ENCODE peak calls at places on chromosomes 2 and 18, in seven cellular contexts. One of them, this sample, is unnamed. For H3K9me3 and H3K27me3, the result is how much of the 10 kb centered on the place peaks cover.

GRCh38 chr2:204850576-204850975 is 305.3 kb downstream of the PARD3B start:
- DNase-seq in H9: no peak
- DNase-seq in CD8-positive, alpha-beta T cell: no peak
- DNase-seq in heart right ventricle: no peak
- DNase-seq in ovary: no peak
- DNase-seq in colonic mucosa: no peak
- DNase-seq in right lobe of liver: no peak
- DNase-seq in this sample: no peak

GRCh38 chr18:59139291-59139614 is 431 bp upstream of the SEC11C start:
- DNase-seq in ovary: peak
- DNase-seq in heart right ventricle: peak
- DNase-seq in CD8-positive, alpha-beta T cell: peak
- DNase-seq in right lobe of liver: peak
- DNase-seq in H9: peak
- DNase-seq in colonic mucosa: peak
- DNase-seq in this sample: peak

GRCh38 chr2:200354823-200355751 is 48.6 kb downstream of the SPATS2L start:
- DNase-seq in colonic mucosa: no peak
- DNase-seq in right lobe of liver: no peak
- DNase-seq in H9: no peak
- DNase-seq in ovary: no peak
- DNase-seq in CD8-positive, alpha-beta T cell: no peak
- DNase-seq in heart right ventricle: no peak
- DNase-seq in this sample: no peak

GRCh38 chr2:239919779-239920545 is 105.2 kb downstream of the NDUFA10 start:
- DNase-seq in right lobe of liver: no peak
- DNase-seq in ovary: no peak
- DNase-seq in colonic mucosa: no peak
- DNase-seq in heart right ventricle: no peak
- DNase-seq in CD8-positive, alpha-beta T cell: peak
- DNase-seq in H9: peak
- DNase-seq in this sample: no peak

GRCh38 chr18:40250218-40250617 is 1704.8 kb upstream of the PIK3C3 start:
- DNase-seq in ovary: no peak
- DNase-seq in heart right ventricle: no peak
- DNase-seq in colonic mucosa: no peak
- DNase-seq in CD8-positive, alpha-beta T cell: no peak
- DNase-seq in H9: no peak
- DNase-seq in right lobe of liver: no peak
- DNase-seq in this sample: no peak

GRCh38 chr2:47373747-47374146 is 29.2 kb upstream of the MSH2 start:
- DNase-seq in ovary: no peak
- DNase-seq in colonic mucosa: no peak
- DNase-seq in H9: no peak
- DNase-seq in heart right ventricle: no peak
- DNase-seq in CD8-positive, alpha-beta T cell: no peak
- DNase-seq in right lobe of liver: no peak
- DNase-seq in this sample: no peak

GRCh38 chr2:66851449-66851872 is 416.5 kb downstream of the MEIS1 start:
- DNase-seq in CD8-positive, alpha-beta T cell: no peak
- DNase-seq in heart right ventricle: no peak
- DNase-seq in H9: no peak
- DNase-seq in right lobe of liver: no peak
- DNase-seq in colonic mucosa: no peak
- DNase-seq in ovary: no peak
- DNase-seq in this sample: no peak

GRCh38 chr2:43024515-43024962 is 201.9 kb downstream of the ZFP36L2 start:
- DNase-seq in ovary: peak
- DNase-seq in colonic mucosa: peak
- DNase-seq in CD8-positive, alpha-beta T cell: peak
- DNase-seq in right lobe of liver: no peak
- DNase-seq in heart right ventricle: peak
- DNase-seq in H9: peak
- DNase-seq in this sample: no peak

GRCh38 chr18:22605736-22606135 is 188.0 kb upstream of the CTAGE1 start:
- DNase-seq in ovary: no peak
- DNase-seq in colonic mucosa: no peak
- DNase-seq in CD8-positive, alpha-beta T cell: no peak
- DNase-seq in H9: no peak
- DNase-seq in heart right ventricle: no peak
- DNase-seq in right lobe of liver: no peak
- DNase-seq in this sample: no peak
- H3K27ac ChIP-seq in ovary: no peak
- H3K27ac ChIP-seq in colonic mucosa: no peak
- H3K27ac ChIP-seq in CD8-positive, alpha-beta T cell: no peak
- H3K27ac ChIP-seq in H9: no peak
- H3K27ac ChIP-seq in heart right ventricle: no peak
- H3K27ac ChIP-seq in right lobe of liver: peak
- H3K27ac ChIP-seq in this sample: no peak

GRCh38 chr2:213669657-213670056 is 385.4 kb downstream of the SPAG16 start:
- DNase-seq in ovary: no peak
- DNase-seq in CD8-positive, alpha-beta T cell: no peak
- DNase-seq in colonic mucosa: no peak
- DNase-seq in right lobe of liver: no peak
- DNase-seq in heart right ventricle: no peak
- DNase-seq in H9: no peak
- DNase-seq in this sample: no peak
- H3K9me3 ChIP-seq in ovary: under half
- H3K9me3 ChIP-seq in CD8-positive, alpha-beta T cell: under half
- H3K9me3 ChIP-seq in colonic mucosa: under half
- H3K9me3 ChIP-seq in right lobe of liver: under half
- H3K9me3 ChIP-seq in heart right ventricle: under half
- H3K9me3 ChIP-seq in H9: under half
- H3K9me3 ChIP-seq in this sample: under half

GRCh38 chr2:104840151-104840550 is 13.8 kb upstream of the POU3F3 start:
- DNase-seq in colonic mucosa: no peak
- DNase-seq in right lobe of liver: no peak
- DNase-seq in ovary: no peak
- DNase-seq in heart right ventricle: no peak
- DNase-seq in H9: no peak
- DNase-seq in CD8-positive, alpha-beta T cell: no peak
- DNase-seq in this sample: no peak

GRCh38 chr2:104841694-104842093 is 12.2 kb upstream of the POU3F3 start:
- DNase-seq in colonic mucosa: no peak
- DNase-seq in heart right ventricle: no peak
- DNase-seq in CD8-positive, alpha-beta T cell: no peak
- DNase-seq in ovary: no peak
- DNase-seq in H9: no peak
- DNase-seq in right lobe of liver: no peak
- DNase-seq in this sample: no peak

GRCh38 chr2:104836837-104837236 is 17.1 kb upstream of the POU3F3 start:
- DNase-seq in H9: no peak
- DNase-seq in ovary: no peak
- DNase-seq in colonic mucosa: no peak
- DNase-seq in right lobe of liver: no peak
- DNase-seq in heart right ventricle: no peak
- DNase-seq in CD8-positive, alpha-beta T cell: no peak
- DNase-seq in this sample: no peak

GRCh38 chr2:104844813-104845551 is 8.9 kb upstream of the POU3F3 start:
- DNase-seq in H9: peak
- DNase-seq in ovary: no peak
- DNase-seq in colonic mucosa: no peak
- DNase-seq in right lobe of liver: no peak
- DNase-seq in heart right ventricle: no peak
- DNase-seq in CD8-positive, alpha-beta T cell: no peak
- DNase-seq in this sample: no peak

GRCh38 chr2:104840916-104841315 is 13.0 kb upstream of the POU3F3 start:
- DNase-seq in H9: no peak
- DNase-seq in right lobe of liver: no peak
- DNase-seq in heart right ventricle: no peak
- DNase-seq in CD8-positive, alpha-beta T cell: no peak
- DNase-seq in ovary: no peak
- DNase-seq in colonic mucosa: no peak
- DNase-seq in this sample: no peak
- H3K27me3 ChIP-seq in H9: under half
- H3K27me3 ChIP-seq in right lobe of liver: under half
- H3K27me3 ChIP-seq in heart right ventricle: half or more
- H3K27me3 ChIP-seq in CD8-positive, alpha-beta T cell: under half
- H3K27me3 ChIP-seq in ovary: under half
- H3K27me3 ChIP-seq in colonic mucosa: under half
- H3K27me3 ChIP-seq in this sample: under half

DNA sequence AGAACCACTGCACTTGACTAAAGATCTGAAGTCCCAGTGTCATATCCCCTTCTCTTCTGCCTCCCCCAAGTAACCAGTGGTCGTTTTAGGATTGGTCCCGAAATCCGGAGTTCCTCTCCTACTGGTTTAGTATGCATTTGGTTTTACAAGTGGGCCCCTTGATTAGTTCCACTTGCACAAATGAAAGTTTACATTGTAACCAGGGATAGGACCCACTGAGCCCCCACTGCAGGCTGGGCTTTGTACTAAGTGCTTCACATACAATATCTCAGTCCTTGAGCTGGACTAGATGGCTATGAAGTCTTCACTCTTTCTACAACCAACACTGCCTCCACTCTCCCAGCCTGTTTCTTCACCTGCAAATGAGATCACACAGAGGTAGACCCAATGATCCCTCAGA is 50.4 kb downstream of the CYRIA start:
- DNase-seq in heart right ventricle: no peak
- DNase-seq in colonic mucosa: no peak
- DNase-seq in right lobe of liver: no peak
- DNase-seq in CD8-positive, alpha-beta T cell: no peak
- DNase-seq in ovary: no peak
- DNase-seq in H9: no peak
- DNase-seq in this sample: no peak
- H3K27ac ChIP-seq in heart right ventricle: no peak
- H3K27ac ChIP-seq in colonic mucosa: no peak
- H3K27ac ChIP-seq in right lobe of liver: no peak
- H3K27ac ChIP-seq in CD8-positive, alpha-beta T cell: no peak
- H3K27ac ChIP-seq in ovary: no peak
- H3K27ac ChIP-seq in H9: no peak
- H3K27ac ChIP-seq in this sample: no peak